ENCODE peak calls at places on chromosomes 3 and 15, in five cellular contexts. One of them, this sample, is unnamed.
A peak's percentile ranks its signal among the peaks of the same experiment; 100 is the strongest.

GRCh38 chr3:58266577-58266976 is 29.0 kb downstream of the ABHD6 start:
- DNase-seq in Caki2: no peak
- DNase-seq in head of caudate nucleus: no peak
- DNase-seq in stimulated activated naive B cell treated with anti-CD40 and anti-IgM and Interleukin-4, amounts not matched to agents 10 μg/mL and 1 μg/mL and 100 μg/mL, for 72 hours: no peak
- DNase-seq in endothelial cell: no peak
- DNase-seq in this sample: no peak

GRCh38 chr15:78050851-78051250 is 26.7 kb downstream of the TBC1D2B start:
- DNase-seq in Caki2: no peak
- DNase-seq in head of caudate nucleus: no peak
- DNase-seq in stimulated activated naive B cell treated with anti-CD40 and anti-IgM and Interleukin-4, amounts not matched to agents 10 μg/mL and 1 μg/mL and 100 μg/mL, for 72 hours: no peak
- DNase-seq in endothelial cell: no peak
- DNase-seq in this sample: no peak

GRCh38 chr3:187150599-187150998 is 11.3 kb upstream of the RPL39L start:
- DNase-seq in Caki2: no peak
- DNase-seq in head of caudate nucleus: no peak
- DNase-seq in stimulated activated naive B cell treated with anti-CD40 and anti-IgM and Interleukin-4, amounts not matched to agents 10 μg/mL and 1 μg/mL and 100 μg/mL, for 72 hours: peak; percentile 27
- DNase-seq in endothelial cell: peak; percentile 18
- DNase-seq in this sample: peak; percentile 10

GRCh38 chr3:128222771-128223386 is 69.6 kb downstream of the EEFSEC start:
- DNase-seq in Caki2: peak; percentile 12
- DNase-seq in head of caudate nucleus: no peak
- DNase-seq in stimulated activated naive B cell treated with anti-CD40 and anti-IgM and Interleukin-4, amounts not matched to agents 10 μg/mL and 1 μg/mL and 100 μg/mL, for 72 hours: no peak
- DNase-seq in endothelial cell: no peak
- DNase-seq in this sample: no peak

GRCh38 chr3:42101481-42101880 is 10.3 kb downstream of the TRAK1 start:
- DNase-seq in Caki2: no peak
- DNase-seq in head of caudate nucleus: no peak
- DNase-seq in stimulated activated naive B cell treated with anti-CD40 and anti-IgM and Interleukin-4, amounts not matched to agents 10 μg/mL and 1 μg/mL and 100 μg/mL, for 72 hours: no peak
- DNase-seq in endothelial cell: no peak
- DNase-seq in this sample: no peak

GRCh38 chr3:85433334-85433733 is 474.5 kb downstream of the CADM2 start:
- DNase-seq in Caki2: no peak
- DNase-seq in head of caudate nucleus: no peak
- DNase-seq in stimulated activated naive B cell treated with anti-CD40 and anti-IgM and Interleukin-4, amounts not matched to agents 10 μg/mL and 1 μg/mL and 100 μg/mL, for 72 hours: no peak
- DNase-seq in endothelial cell: no peak
- DNase-seq in this sample: no peak

GRCh38 chr3:29152379-29152778 is 128.5 kb upstream of the RBMS3 start:
- DNase-seq in Caki2: no peak
- DNase-seq in head of caudate nucleus: no peak
- DNase-seq in stimulated activated naive B cell treated with anti-CD40 and anti-IgM and Interleukin-4, amounts not matched to agents 10 μg/mL and 1 μg/mL and 100 μg/mL, for 72 hours: no peak
- DNase-seq in endothelial cell: no peak
- DNase-seq in this sample: no peak

GRCh38 chr3:193972816-193973215 is 163.1 kb upstream of the HES1 start:
- DNase-seq in Caki2: no peak
- DNase-seq in head of caudate nucleus: no peak
- DNase-seq in stimulated activated naive B cell treated with anti-CD40 and anti-IgM and Interleukin-4, amounts not matched to agents 10 μg/mL and 1 μg/mL and 100 μg/mL, for 72 hours: no peak
- DNase-seq in endothelial cell: no peak
- DNase-seq in this sample: no peak

GRCh38 chr3:159828542-159828943 is 160.1 kb upstream of the IL12A start:
- DNase-seq in Caki2: peak; percentile 71
- DNase-seq in head of caudate nucleus: no peak
- DNase-seq in stimulated activated naive B cell treated with anti-CD40 and anti-IgM and Interleukin-4, amounts not matched to agents 10 μg/mL and 1 μg/mL and 100 μg/mL, for 72 hours: no peak
- DNase-seq in endothelial cell: no peak
- DNase-seq in this sample: peak; percentile 62

GRCh38 chr15:63277893-63278505 is 594 bp downstream of the APH1B start:
- DNase-seq in Caki2: no peak
- DNase-seq in head of caudate nucleus: peak; percentile 17
- DNase-seq in stimulated activated naive B cell treated with anti-CD40 and anti-IgM and Interleukin-4, amounts not matched to agents 10 μg/mL and 1 μg/mL and 100 μg/mL, for 72 hours: no peak
- DNase-seq in endothelial cell: no peak
- DNase-seq in this sample: no peak

GRCh38 chr3:41598329-41598728 is 363.6 kb downstream of the ULK4 start:
- DNase-seq in Caki2: no peak
- DNase-seq in head of caudate nucleus: no peak
- DNase-seq in stimulated activated naive B cell treated with anti-CD40 and anti-IgM and Interleukin-4, amounts not matched to agents 10 μg/mL and 1 μg/mL and 100 μg/mL, for 72 hours: no peak
- DNase-seq in endothelial cell: no peak
- DNase-seq in this sample: no peak

GRCh38 chr3:39548282-39548681 is 80.8 kb downstream of the MOBP start:
- DNase-seq in Caki2: no peak
- DNase-seq in head of caudate nucleus: no peak
- DNase-seq in stimulated activated naive B cell treated with anti-CD40 and anti-IgM and Interleukin-4, amounts not matched to agents 10 μg/mL and 1 μg/mL and 100 μg/mL, for 72 hours: no peak
- DNase-seq in endothelial cell: no peak
- DNase-seq in this sample: no peak

GRCh38 chr3:124793054-124793740 is 62.9 kb downstream of the UMPS start:
- DNase-seq in Caki2: no peak
- DNase-seq in head of caudate nucleus: no peak
- DNase-seq in stimulated activated naive B cell treated with anti-CD40 and anti-IgM and Interleukin-4, amounts not matched to agents 10 μg/mL and 1 μg/mL and 100 μg/mL, for 72 hours: no peak
- DNase-seq in endothelial cell: no peak
- DNase-seq in this sample: no peak

GRCh38 chr3:109413049-109413448 is 75.7 kb upstream of the DPPA4 start:
- DNase-seq in Caki2: no peak
- DNase-seq in head of caudate nucleus: no peak
- DNase-seq in stimulated activated naive B cell treated with anti-CD40 and anti-IgM and Interleukin-4, amounts not matched to agents 10 μg/mL and 1 μg/mL and 100 μg/mL, for 72 hours: no peak
- DNase-seq in endothelial cell: no peak
- DNase-seq in this sample: peak; percentile 4

GRCh38 chr15:51681303-51681963 is at the start of gene SCG3:
- DNase-seq in Caki2: peak; percentile 84
- DNase-seq in head of caudate nucleus: peak; percentile 85
- DNase-seq in stimulated activated naive B cell treated with anti-CD40 and anti-IgM and Interleukin-4, amounts not matched to agents 10 μg/mL and 1 μg/mL and 100 μg/mL, for 72 hours: peak; percentile 38
- DNase-seq in endothelial cell: peak; percentile 96
- DNase-seq in this sample: peak; percentile 86

GRCh38 chr3:17116007-17116659 is 231.4 kb downstream of the PLCL2 start:
- DNase-seq in Caki2: no peak
- DNase-seq in head of caudate nucleus: no peak
- DNase-seq in stimulated activated naive B cell treated with anti-CD40 and anti-IgM and Interleukin-4, amounts not matched to agents 10 μg/mL and 1 μg/mL and 100 μg/mL, for 72 hours: no peak
- DNase-seq in endothelial cell: no peak
- DNase-seq in this sample: no peak

GRCh38 chr15:84714816-84715215 is 1.1 kb downstream of the SEC11A start:
- DNase-seq in Caki2: no peak
- DNase-seq in head of caudate nucleus: no peak
- DNase-seq in stimulated activated naive B cell treated with anti-CD40 and anti-IgM and Interleukin-4, amounts not matched to agents 10 μg/mL and 1 μg/mL and 100 μg/mL, for 72 hours: no peak
- DNase-seq in endothelial cell: no peak
- DNase-seq in this sample: no peak

GRCh38 chr15:67240235-67241131 is 14.0 kb downstream of the AAGAB start:
- DNase-seq in Caki2: peak; percentile 24
- DNase-seq in head of caudate nucleus: no peak
- DNase-seq in stimulated activated naive B cell treated with anti-CD40 and anti-IgM and Interleukin-4, amounts not matched to agents 10 μg/mL and 1 μg/mL and 100 μg/mL, for 72 hours: no peak
- DNase-seq in endothelial cell: no peak
- DNase-seq in this sample: peak; percentile 42

GRCh38 chr3:117131259-117131658 is 421.7 kb downstream of the TUSC7 start:
- DNase-seq in Caki2: no peak
- DNase-seq in head of caudate nucleus: no peak
- DNase-seq in stimulated activated naive B cell treated with anti-CD40 and anti-IgM and Interleukin-4, amounts not matched to agents 10 μg/mL and 1 μg/mL and 100 μg/mL, for 72 hours: no peak
- DNase-seq in endothelial cell: no peak
- DNase-seq in this sample: no peak

GRCh38 chr15:48005921-48006541 is 114.8 kb upstream of the SLC24A5 start:
- DNase-seq in Caki2: peak; percentile 45
- DNase-seq in head of caudate nucleus: no peak
- DNase-seq in stimulated activated naive B cell treated with anti-CD40 and anti-IgM and Interleukin-4, amounts not matched to agents 10 μg/mL and 1 μg/mL and 100 μg/mL, for 72 hours: no peak
- DNase-seq in endothelial cell: no peak
- DNase-seq in this sample: no peak